ENCODE peak calls at places on chromosomes 12 and 14, in six cellular contexts. One of them, this sample, is unnamed. For H3K36me3, the result is how much of the 10 kb centered on the place peaks cover.

GRCh38 chr14:85529803-85530574 is at the start of gene FLRT2:
- DNase-seq in HepG2: no peak
- DNase-seq in H1: no peak
- DNase-seq in GM23338: peak
- DNase-seq in stomach: peak
- DNase-seq in spleen: peak
- DNase-seq in this sample: no peak

GRCh38 chr12:127416796-127417195 is 850.2 kb upstream of the TMEM132C start:
- DNase-seq in HepG2: no peak
- DNase-seq in H1: no peak
- DNase-seq in GM23338: no peak
- DNase-seq in stomach: no peak
- DNase-seq in spleen: no peak
- DNase-seq in this sample: no peak

GRCh38 chr14:60590907-60591510 is 58.3 kb downstream of the SIX1 start:
- DNase-seq in HepG2: no peak
- DNase-seq in H1: no peak
- DNase-seq in GM23338: peak
- DNase-seq in stomach: no peak
- DNase-seq in spleen: no peak
- DNase-seq in this sample: no peak

GRCh38 chr12:2251485-2252179 is 198.8 kb downstream of the CACNA1C start:
- DNase-seq in HepG2: no peak
- DNase-seq in H1: no peak
- DNase-seq in GM23338: peak
- DNase-seq in stomach: no peak
- DNase-seq in spleen: peak
- DNase-seq in this sample: no peak

GRCh38 chr12:17992002-17992656 is 97.9 kb downstream of the RERGL start:
- DNase-seq in HepG2: peak
- DNase-seq in H1: no peak
- DNase-seq in GM23338: peak
- DNase-seq in stomach: no peak
- DNase-seq in spleen: no peak
- DNase-seq in this sample: peak

GRCh38 chr12:9372202-9372601 is 164.0 kb upstream of the PZP start:
- DNase-seq in HepG2: peak
- DNase-seq in H1: no peak
- DNase-seq in GM23338: peak
- DNase-seq in stomach: no peak
- DNase-seq in spleen: no peak
- DNase-seq in this sample: no peak

GRCh38 chr12:65830305-65830704 is 6.0 kb downstream of the HMGA2 start:
- DNase-seq in HepG2: no peak
- DNase-seq in H1: no peak
- DNase-seq in GM23338: no peak
- DNase-seq in stomach: no peak
- DNase-seq in spleen: no peak
- DNase-seq in this sample: no peak

GRCh38 chr12:56241424-56242205 is 11.8 kb downstream of the SLC39A5 start:
- DNase-seq in HepG2: no peak
- DNase-seq in H1: no peak
- DNase-seq in GM23338: no peak
- DNase-seq in stomach: no peak
- DNase-seq in spleen: no peak
- DNase-seq in this sample: no peak

GRCh38 chr12:19002192-19002591 is 127.3 kb upstream of the PLEKHA5 start:
- DNase-seq in HepG2: no peak
- DNase-seq in H1: no peak
- DNase-seq in GM23338: no peak
- DNase-seq in stomach: no peak
- DNase-seq in spleen: no peak
- DNase-seq in this sample: no peak

GRCh38 chr12:15963271-15963670 is 52.1 kb downstream of the DERA start:
- DNase-seq in HepG2: no peak
- DNase-seq in H1: no peak
- DNase-seq in GM23338: no peak
- DNase-seq in stomach: no peak
- DNase-seq in spleen: no peak
- DNase-seq in this sample: no peak

GRCh38 chr12:85920324-85920947 is 46.3 kb downstream of the NTS start:
- DNase-seq in HepG2: peak
- DNase-seq in H1: no peak
- DNase-seq in GM23338: peak
- DNase-seq in stomach: no peak
- DNase-seq in spleen: no peak
- DNase-seq in this sample: peak

GRCh38 chr12:105590571-105590970 is 260.1 kb downstream of the C12orf75 start:
- DNase-seq in HepG2: no peak
- DNase-seq in H1: no peak
- DNase-seq in GM23338: no peak
- DNase-seq in stomach: no peak
- DNase-seq in spleen: no peak
- DNase-seq in this sample: no peak

GRCh38 chr12:126617312-126617711 is 1552.1 kb downstream of the AACS start:
- DNase-seq in HepG2: no peak
- DNase-seq in H1: peak
- DNase-seq in GM23338: peak
- DNase-seq in stomach: no peak
- DNase-seq in spleen: no peak
- DNase-seq in this sample: no peak

GRCh38 chr14:65238456-65238855 is 136.1 kb upstream of the MAX start:
- DNase-seq in HepG2: peak
- DNase-seq in H1: no peak
- DNase-seq in GM23338: no peak
- DNase-seq in stomach: no peak
- DNase-seq in spleen: no peak
- DNase-seq in this sample: no peak

GRCh38 chr12:111304642-111305071 is 64.2 kb downstream of the PHETA1 start:
- DNase-seq in HepG2: no peak
- DNase-seq in H1: peak
- DNase-seq in GM23338: peak
- DNase-seq in stomach: no peak
- DNase-seq in spleen: no peak
- DNase-seq in this sample: no peak

GRCh38 chr12:91404362-91404899 is 221.8 kb upstream of the DCN start:
- DNase-seq in HepG2: no peak
- DNase-seq in H1: no peak
- DNase-seq in GM23338: no peak
- DNase-seq in stomach: no peak
- DNase-seq in spleen: no peak
- DNase-seq in this sample: no peak

GRCh38 chr14:89206426-89206825 is 210.6 kb downstream of the FOXN3 start:
- DNase-seq in HepG2: no peak
- DNase-seq in H1: no peak
- DNase-seq in GM23338: no peak
- DNase-seq in stomach: no peak
- DNase-seq in spleen: no peak
- DNase-seq in this sample: no peak

GRCh38 chr12:3602488-3602887 is 111.5 kb downstream of the PRMT8 start:
- DNase-seq in HepG2: no peak
- DNase-seq in H1: no peak
- DNase-seq in GM23338: no peak
- DNase-seq in stomach: no peak
- DNase-seq in spleen: peak
- DNase-seq in this sample: no peak

GRCh38 chr12:8078400-8078799 is 3.7 kb upstream of the NECAP1 start:
- DNase-seq in HepG2: no peak
- DNase-seq in H1: no peak
- DNase-seq in GM23338: peak
- DNase-seq in stomach: no peak
- DNase-seq in spleen: no peak
- DNase-seq in this sample: peak

GRCh38 chr12:123530683-123531082 is 2.8 kb downstream of the RILPL1 start:
- DNase-seq in HepG2: no peak
- DNase-seq in H1: no peak
- DNase-seq in GM23338: no peak
- DNase-seq in stomach: no peak
- DNase-seq in spleen: no peak
- DNase-seq in this sample: no peak

GRCh38 chr12:74689071-74689655 is 151.5 kb downstream of the ATXN7L3B start:
- DNase-seq in HepG2: peak
- DNase-seq in H1: no peak
- DNase-seq in GM23338: peak
- DNase-seq in stomach: no peak
- DNase-seq in spleen: no peak
- DNase-seq in this sample: peak

GRCh38 chr14:77040059-77040308 is 11.5 kb upstream of the IRF2BPL start:
- DNase-seq in HepG2: no peak
- DNase-seq in H1: no peak
- DNase-seq in GM23338: no peak
- DNase-seq in stomach: no peak
- DNase-seq in spleen: no peak
- DNase-seq in this sample: no peak

GRCh38 chr12:38961683-38962082 is 56.3 kb upstream of the CPNE8 start:
- DNase-seq in HepG2: no peak
- DNase-seq in H1: no peak
- DNase-seq in GM23338: peak
- DNase-seq in stomach: no peak
- DNase-seq in spleen: no peak
- DNase-seq in this sample: no peak

GRCh38 chr14:93030761-93031160 is 85.0 kb downstream of the ITPK1 start:
- DNase-seq in HepG2: no peak
- DNase-seq in H1: no peak
- DNase-seq in GM23338: no peak
- DNase-seq in stomach: no peak
- DNase-seq in spleen: no peak
- DNase-seq in this sample: no peak

GRCh38 chr12:103947871-103948555 is 17.7 kb upstream of the TDG start:
- DNase-seq in HepG2: no peak
- DNase-seq in H1: no peak
- DNase-seq in GM23338: no peak
- DNase-seq in stomach: no peak
- DNase-seq in spleen: no peak
- DNase-seq in this sample: no peak
- H3K36me3 ChIP-seq in HepG2: half or more
- H3K36me3 ChIP-seq in H1: half or more
- H3K36me3 ChIP-seq in GM23338: half or more
- H3K36me3 ChIP-seq in stomach: half or more
- H3K36me3 ChIP-seq in spleen: half or more
- H3K36me3 ChIP-seq in this sample: half or more

GRCh38 chr12:76802060-76802459 is 38.1 kb downstream of the ZDHHC17 start:
- DNase-seq in HepG2: no peak
- DNase-seq in H1: no peak
- DNase-seq in GM23338: no peak
- DNase-seq in stomach: no peak
- DNase-seq in spleen: no peak
- DNase-seq in this sample: no peak
- H3K4me3 ChIP-seq in HepG2: no peak
- H3K4me3 ChIP-seq in H1: no peak
- H3K4me3 ChIP-seq in GM23338: no peak
- H3K4me3 ChIP-seq in stomach: no peak
- H3K4me3 ChIP-seq in spleen: no peak
- H3K4me3 ChIP-seq in this sample: no peak

GRCh38 chr12:94616217-94616729 is 34.1 kb downstream of the TMCC3 start:
- DNase-seq in HepG2: no peak
- DNase-seq in H1: no peak
- DNase-seq in GM23338: peak
- DNase-seq in stomach: peak
- DNase-seq in spleen: no peak
- DNase-seq in this sample: no peak
- TF ChIP-seq POLR2AphosphoS5 in HepG2: no peak
- TF ChIP-seq POLR2AphosphoS5 in H1: no peak
- TF ChIP-seq POLR2AphosphoS5 in GM23338: no peak
- TF ChIP-seq POLR2AphosphoS5 in stomach: no peak
- TF ChIP-seq POLR2AphosphoS5 in spleen: no peak
- TF ChIP-seq POLR2AphosphoS5 in this sample: no peak

DNA sequence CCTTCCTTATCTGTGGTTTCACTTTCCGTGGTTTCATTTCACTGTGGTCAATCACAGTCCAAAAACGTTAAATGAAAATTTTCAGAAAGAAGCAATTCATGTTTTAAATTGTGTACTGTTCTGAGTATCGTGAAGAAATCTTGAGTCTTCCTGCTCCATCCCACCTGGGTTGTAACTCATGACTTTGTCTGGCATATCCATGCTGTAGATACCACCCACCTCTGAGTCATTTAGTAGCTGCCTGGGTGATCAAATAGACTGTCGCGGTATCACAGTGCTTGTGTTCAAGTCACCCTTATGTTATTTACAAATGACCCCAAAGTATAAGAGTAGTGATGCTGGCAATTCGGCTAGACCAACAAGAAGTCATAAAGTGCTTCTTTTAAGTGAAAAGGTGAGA is 521.2 kb downstream of the AACS start:
- DNase-seq in HepG2: no peak
- DNase-seq in H1: no peak
- DNase-seq in GM23338: no peak
- DNase-seq in stomach: no peak
- DNase-seq in spleen: no peak
- DNase-seq in this sample: no peak
- H3K36me3 ChIP-seq in HepG2: under half
- H3K36me3 ChIP-seq in H1: under half
- H3K36me3 ChIP-seq in GM23338: under half
- H3K36me3 ChIP-seq in stomach: under half
- H3K36me3 ChIP-seq in spleen: under half
- H3K36me3 ChIP-seq in this sample: half or more

DNA sequence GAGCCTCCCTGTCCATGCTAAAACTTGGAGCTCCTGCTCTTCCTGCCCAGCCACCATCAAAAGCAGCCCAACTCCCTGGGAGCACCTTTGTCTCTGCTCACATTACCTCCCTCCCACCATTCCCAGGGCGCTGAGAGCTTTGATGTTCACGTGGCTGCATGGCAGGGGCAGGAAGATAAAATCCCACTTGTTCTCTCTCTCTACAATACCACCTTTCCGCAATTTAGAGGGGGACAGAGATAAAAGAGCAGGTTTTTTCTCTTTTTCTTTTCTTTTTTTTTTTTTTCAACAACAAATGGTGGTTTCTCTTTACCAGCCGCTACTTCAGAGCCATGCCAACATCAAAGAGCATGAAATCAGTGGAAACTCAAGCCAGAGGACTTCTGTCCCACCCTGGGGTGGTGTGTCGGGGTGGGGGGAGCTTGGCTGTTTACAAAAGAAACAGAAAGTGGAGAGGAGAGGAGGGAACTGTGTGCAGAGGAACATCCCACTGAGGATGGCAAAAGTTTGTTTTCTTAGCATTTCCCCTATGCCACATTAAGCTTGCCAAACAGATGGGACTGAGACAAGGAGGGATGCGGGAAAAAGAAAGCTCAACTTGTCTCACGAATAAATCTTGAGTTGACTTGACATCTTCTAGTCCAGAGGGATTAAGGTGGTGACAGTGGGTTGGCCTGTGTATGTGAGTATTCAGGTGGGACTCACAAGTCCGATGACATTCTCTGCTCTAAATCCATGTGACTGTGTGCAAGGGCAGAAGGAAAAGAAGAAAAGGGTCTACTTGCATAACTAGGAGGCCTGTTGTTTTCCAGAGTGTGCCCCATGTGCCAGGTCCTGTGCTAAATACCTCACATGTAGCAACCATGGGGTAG is 103.7 kb upstream of the NUDT4 start:
- DNase-seq in HepG2: peak
- DNase-seq in H1: no peak
- DNase-seq in GM23338: no peak
- DNase-seq in stomach: no peak
- DNase-seq in spleen: no peak
- DNase-seq in this sample: no peak
- H3K4me3 ChIP-seq in HepG2: peak
- H3K4me3 ChIP-seq in H1: no peak
- H3K4me3 ChIP-seq in GM23338: no peak
- H3K4me3 ChIP-seq in stomach: no peak
- H3K4me3 ChIP-seq in spleen: no peak
- H3K4me3 ChIP-seq in this sample: no peak

GRCh38 chr12:83040339-83040738 is 353.6 kb downstream of the TMTC2 start:
- DNase-seq in HepG2: no peak
- DNase-seq in H1: no peak
- DNase-seq in GM23338: no peak
- DNase-seq in stomach: no peak
- DNase-seq in spleen: no peak
- DNase-seq in this sample: no peak
- TF ChIP-seq POLR2AphosphoS5 in HepG2: no peak
- TF ChIP-seq POLR2AphosphoS5 in H1: no peak
- TF ChIP-seq POLR2AphosphoS5 in GM23338: no peak
- TF ChIP-seq POLR2AphosphoS5 in stomach: no peak
- TF ChIP-seq POLR2AphosphoS5 in spleen: no peak
- TF ChIP-seq POLR2AphosphoS5 in this sample: no peak

This sample was measured in SK-N-MC.